ENCODE peak calls at places on chromosome 7, in four cellular contexts. N is right lobe of liver, Q is DND-41, O is heart left ventricle. Z is an unnamed sample. For H3K4me1 and H3K9me3, the result is how much of the 10 kb centered on the place peaks cover.

GRCh38 chr7:28707291-28707690 is 250.8 kb downstream of the TRIL start:
- DNase-seq in N (no peak), Q (no peak), O (no peak), Z (no peak)

GRCh38 chr7:42940985-42941847 is 9.0 kb downstream of the MRPL32 start:
- DNase-seq in N (peak), Q (peak), O (peak), Z (peak)

GRCh38 chr7:24786941-24787340 is 29.7 kb upstream of the GSDME start:
- DNase-seq in N (peak), Q (no peak), O (no peak), Z (no peak)

GRCh38 chr7:94350729-94351128 is 44.0 kb upstream of the COL1A2 start:
- DNase-seq in N (no peak), Q (no peak), O (no peak), Z (no peak)

GRCh38 chr7:107505997-107506682 is 36.3 kb downstream of the GPR22 start:
- DNase-seq in N (peak), Q (no peak), O (no peak), Z (peak)

GRCh38 chr7:55254596-55255500 is 110.3 kb upstream of the LANCL2 start:
- DNase-seq in N (peak), Q (no peak), O (peak), Z (peak)

GRCh38 chr7:123355576-123356195 is 155.9 kb upstream of the SLC13A1 start:
- DNase-seq in N (no peak), Q (no peak), O (no peak), Z (no peak)

GRCh38 chr7:93171606-93172226 is 23.5 kb upstream of the SAMD9L start:
- DNase-seq in N (no peak), Q (no peak), O (no peak), Z (no peak)

GRCh38 chr7:22831602-22832001 is 9.0 kb upstream of the TOMM7 start:
- DNase-seq in N (no peak), Q (no peak), O (no peak), Z (no peak)

GRCh38 chr7:18798018-18798906 is 302.7 kb downstream of the HDAC9 start:
- DNase-seq in N (no peak), Q (no peak), O (no peak), Z (no peak)

GRCh38 chr7:70306173-70306572 is 707.9 kb downstream of the AUTS2 start:
- DNase-seq in N (no peak), Q (no peak), O (no peak), Z (no peak)

GRCh38 chr7:24720283-24720682 is 37.0 kb downstream of the GSDME start:
- DNase-seq in N (no peak), Q (no peak), O (no peak), Z (no peak)

GRCh38 chr7:39950473-39951155 is 558 bp downstream of the CDK13 start:
- DNase-seq in N (peak), Q (peak), O (peak), Z (peak)

GRCh38 chr7:44460325-44460724 is 30.1 kb downstream of the NUDCD3 start:
- DNase-seq in N (no peak), Q (peak), O (no peak), Z (no peak)

GRCh38 chr7:112573302-112574039 is 92.7 kb downstream of the LSMEM1 start:
- DNase-seq in N (no peak), Q (no peak), O (no peak), Z (no peak)

GRCh38 chr7:11714205-11714604 is 117.8 kb downstream of the THSD7A start:
- DNase-seq in N (no peak), Q (no peak), O (no peak), Z (no peak)

GRCh38 chr7:2710256-2710655 is 22.3 kb downstream of the AMZ1 start:
- DNase-seq in N (no peak), Q (peak), O (no peak), Z (no peak)

GRCh38 chr7:121083790-121084251 is 95.3 kb downstream of the CPED1 start:
- DNase-seq in N (no peak), Q (no peak), O (no peak), Z (no peak)

GRCh38 chr7:151446412-151446811 is 6.5 kb upstream of the CRYGN start:
- DNase-seq in N (no peak), Q (no peak), O (no peak), Z (no peak)

GRCh38 chr7:117014673-117015133 is 61.4 kb downstream of the ST7 start:
- DNase-seq in N (peak), Q (no peak), O (peak), Z (peak)

GRCh38 chr7:6279341-6279740 is 6.9 kb upstream of the CYTH3 start:
- DNase-seq in N (no peak), Q (no peak), O (no peak), Z (no peak)

GRCh38 chr7:70052691-70053090 is 454.4 kb downstream of the AUTS2 start:
- DNase-seq in N (no peak), Q (no peak), O (no peak), Z (no peak)

GRCh38 chr7:106736508-106737201 is 75.7 kb upstream of the CCDC71L start:
- DNase-seq in N (no peak), Q (peak), O (peak), Z (peak)

GRCh38 chr7:73844848-73845460 is 2.6 kb upstream of the METTL27 start:
- DNase-seq in N (no peak), Q (no peak), O (no peak), Z (no peak)

GRCh38 chr7:143495806-143496672 is 18.4 kb downstream of the TAS2R41 start:
- DNase-seq in N (no peak), Q (no peak), O (no peak), Z (no peak)

GRCh38 chr7:57305192-57305748 is 144.7 kb upstream of the ZNF716 start:
- DNase-seq in N (no peak), Q (peak), O (no peak), Z (no peak)

GRCh38 chr7:128860158-128861073 is 2.2 kb upstream of the ATP6V1F start:
- DNase-seq in N (no peak), Q (no peak), O (no peak), Z (no peak)

GRCh38 chr7:27115161-27116018 is 12.9 kb upstream of the HOXA2 start:
- DNase-seq in N (no peak), Q (no peak), O (no peak), Z (no peak)

GRCh38 chr7:117269417-117269816 is 53.4 kb downstream of the WNT2 start:
- DNase-seq in N (no peak), Q (no peak), O (no peak), Z (no peak)

GRCh38 chr7:155508372-155509024 is 37.9 kb downstream of the CNPY1 start:
- DNase-seq in N (no peak), Q (no peak), O (no peak), Z (no peak)

GRCh38 chr7:137681657-137682562 is 164.9 kb downstream of the DGKI start:
- DNase-seq in N (no peak), Q (no peak), O (no peak), Z (no peak)
- H3K4me1 ChIP-seq in N (under half), Q (under half), O (under half), Z (under half)

GRCh38 chr7:152979376-152979775 is 219.8 kb downstream of the ACTR3B start:
- DNase-seq in N (no peak), Q (no peak), O (no peak), Z (no peak)
- H3K27ac ChIP-seq in N (no peak), Q (no peak), O (no peak), Z (no peak)

GRCh38 chr7:49091519-49091918 is 167.2 kb downstream of the CDC14C start:
- DNase-seq in N (no peak), Q (no peak), O (no peak), Z (no peak)
- H3K9me3 ChIP-seq in N (under half), Q (under half), O (under half), Z (under half)

GRCh38 chr7:101870361-101871062 is 53.1 kb downstream of the CUX1 start:
- DNase-seq in N (no peak), Q (no peak), O (no peak), Z (no peak)

GRCh38 chr7:101869026-101869900 is 51.8 kb downstream of the CUX1 start:
- DNase-seq in N (no peak), Q (no peak), O (no peak), Z (no peak)

GRCh38 chr7:101874028-101874427 is 56.6 kb downstream of the CUX1 start:
- DNase-seq in N (no peak), Q (no peak), O (no peak), Z (no peak)

GRCh38 chr7:101869901-101870290 is 52.5 kb downstream of the CUX1 start:
- DNase-seq in N (no peak), Q (no peak), O (no peak), Z (no peak)

DNA sequence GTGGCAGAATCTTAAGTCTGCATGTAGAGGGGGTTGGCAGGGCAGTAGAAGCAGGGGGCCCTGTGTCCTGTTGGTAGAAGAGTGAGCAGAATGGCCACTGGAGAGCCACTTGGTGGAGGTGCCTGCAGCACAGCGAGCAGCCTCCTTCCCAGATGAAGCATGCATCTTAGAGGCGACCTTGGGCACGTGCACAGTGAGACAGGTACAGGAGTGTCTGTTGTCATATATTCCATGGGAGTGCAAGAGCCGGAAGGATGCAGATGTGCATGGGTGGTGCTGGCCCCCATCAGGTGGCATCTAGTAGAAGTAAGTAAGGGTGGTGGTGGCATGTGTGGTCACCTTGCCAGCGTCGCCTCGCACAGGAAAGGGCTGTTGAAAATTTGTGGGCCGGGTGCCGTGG is 53.9 kb downstream of the CUX1 start:
- DNase-seq in N (no peak), Q (no peak), O (no peak), Z (no peak)
- H3K4me1 ChIP-seq in N (under half), Q (under half), O (under half), Z (under half)

GRCh38 chr7:150322114-150322832 is 882 bp upstream of the LRRC61 start:
- DNase-seq in N (no peak), Q (peak), O (no peak), Z (no peak)
- H3K27ac ChIP-seq in N (peak), Q (peak), O (no peak), Z (peak)

GRCh38 chr7:35450456-35450855 is 196.6 kb upstream of the TBX20 start:
- DNase-seq in N (no peak), Q (no peak), O (no peak), Z (no peak)

DNA sequence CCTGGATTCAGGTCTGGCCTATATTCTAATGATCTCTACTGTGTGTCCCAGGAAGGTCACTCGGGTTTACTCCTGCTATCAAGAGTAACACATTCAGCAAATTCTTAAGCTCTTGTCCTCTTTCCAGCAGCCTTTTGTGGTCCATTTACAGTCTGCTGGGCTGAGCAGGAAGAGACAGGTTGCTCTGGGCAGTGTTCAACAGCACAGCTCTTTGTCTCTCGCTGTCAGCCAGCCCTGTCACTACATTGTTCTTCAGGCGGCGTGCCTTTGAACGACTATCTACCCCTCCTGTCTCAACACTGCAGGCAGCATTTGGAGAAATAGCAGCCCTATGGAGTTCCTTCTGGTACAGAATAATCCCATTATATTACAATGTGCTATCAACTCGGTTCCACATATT is 192.2 kb upstream of the TBX20 start:
- DNase-seq in N (no peak), Q (no peak), O (peak), Z (no peak)
- H3K9me3 ChIP-seq in N (under half), Q (under half), O (under half), Z (under half)

DNA sequence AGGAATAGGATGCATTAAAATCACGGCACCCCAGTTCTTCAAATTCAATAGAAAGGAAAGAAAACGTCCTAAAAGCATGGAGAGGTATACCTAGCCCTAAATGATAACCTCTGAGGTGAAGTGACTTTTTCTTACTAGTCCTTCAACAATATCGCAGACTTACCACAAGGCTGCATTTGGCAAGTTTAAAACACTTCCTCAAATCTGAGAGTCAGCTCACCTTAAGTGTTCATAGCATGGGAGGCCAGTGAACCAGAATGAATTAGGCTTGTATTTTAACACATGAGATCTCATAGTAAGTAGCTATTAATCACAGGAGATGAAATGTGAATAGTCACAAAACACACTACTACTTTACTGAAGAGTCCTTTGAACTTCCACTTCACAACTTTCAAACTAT is 124.2 kb downstream of the RNF32 start:
- DNase-seq in N (no peak), Q (no peak), O (no peak), Z (no peak)
- H3K4me1 ChIP-seq in N (under half), Q (under half), O (under half), Z (under half)

GRCh38 chr7:17013204-17013603 is 131.4 kb upstream of the AGR3 start:
- DNase-seq in N (no peak), Q (no peak), O (no peak), Z (no peak)

GRCh38 chr7:17014693-17015092 is 132.9 kb upstream of the AGR3 start:
- DNase-seq in N (no peak), Q (no peak), O (no peak), Z (no peak)

GRCh38 chr7:17019106-17019505 is 137.3 kb upstream of the AGR3 start:
- DNase-seq in N (no peak), Q (no peak), O (no peak), Z (no peak)

GRCh38 chr7:17015575-17015974 is 133.8 kb upstream of the AGR3 start:
- DNase-seq in N (no peak), Q (no peak), O (no peak), Z (no peak)

DNA sequence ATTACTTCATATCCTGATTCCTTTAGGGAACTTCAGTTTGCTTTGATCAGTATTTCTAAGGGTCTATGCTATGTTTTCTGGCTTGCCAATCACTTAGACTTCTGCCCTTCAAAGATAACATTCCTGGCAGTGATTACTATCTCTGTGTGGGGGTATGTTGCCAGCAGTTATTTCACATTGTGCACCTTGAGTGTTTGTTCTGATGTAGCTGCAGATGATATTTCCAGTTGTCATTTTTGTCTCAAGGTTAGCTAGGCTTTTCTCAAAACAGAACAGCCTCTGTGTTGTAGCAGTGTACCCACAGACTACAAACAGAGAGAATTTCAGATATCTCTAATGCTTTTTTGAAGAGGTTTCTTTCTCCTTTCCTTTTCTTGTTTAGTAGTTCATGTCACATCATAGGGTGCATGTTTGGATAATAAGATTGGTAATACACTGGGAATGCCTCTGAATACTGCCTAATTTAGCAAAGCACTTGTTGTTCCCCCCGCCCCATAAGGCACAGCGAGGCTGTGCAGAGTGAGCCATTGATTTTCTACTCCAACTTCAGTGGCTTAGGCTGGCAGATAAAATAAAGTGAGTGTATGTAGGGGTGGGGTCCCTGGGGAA is 134.7 kb upstream of the AGR3 start:
- DNase-seq in N (no peak), Q (no peak), O (no peak), Z (no peak)
- H3K27ac ChIP-seq in N (peak), Q (peak), O (no peak), Z (no peak)

GRCh38 chr7:98828368-98828767 is 41.4 kb downstream of the TMEM130 start:
- DNase-seq in N (no peak), Q (no peak), O (no peak), Z (no peak)
- H3K9me3 ChIP-seq in N (under half), Q (under half), O (under half), Z (under half)